ENCODE peak calls at places on chromosomes 3 and 15, in ten cellular contexts. One of them, this sample, is unnamed.

GRCh38 chr15:65028921-65029735 is at the start of gene MTFMT:
- DNase-seq in NCI-H1105: peak
- DNase-seq in NB4: peak
- DNase-seq in HT-29: peak
- DNase-seq in uterus: peak
- DNase-seq in NAMALWA: peak
- DNase-seq in SK-MEL-5: peak
- DNase-seq in stomach: peak
- DNase-seq in T-helper 1 cell: peak
- DNase-seq in heart left ventricle: peak
- DNase-seq in this sample: peak

GRCh38 chr15:25787855-25788521 is 75.1 kb downstream of the ATP10A start:
- DNase-seq in HT-29: peak
- DNase-seq in NAMALWA: no peak
- DNase-seq in uterus: no peak
- DNase-seq in SK-MEL-5: no peak
- DNase-seq in NCI-H1105: no peak
- DNase-seq in T-helper 1 cell: no peak
- DNase-seq in heart left ventricle: peak
- DNase-seq in NB4: peak
- DNase-seq in stomach: no peak
- DNase-seq in this sample: no peak

GRCh38 chr3:78098367-78098766 is 1058.5 kb downstream of the ROBO2 start:
- DNase-seq in T-helper 1 cell: no peak
- DNase-seq in uterus: no peak
- DNase-seq in SK-MEL-5: no peak
- DNase-seq in NB4: no peak
- DNase-seq in NAMALWA: no peak
- DNase-seq in HT-29: no peak
- DNase-seq in NCI-H1105: no peak
- DNase-seq in heart left ventricle: no peak
- DNase-seq in stomach: no peak
- DNase-seq in this sample: no peak

GRCh38 chr3:123584284-123584987 is 417 bp downstream of the HACD2 start:
- DNase-seq in NAMALWA: peak
- DNase-seq in SK-MEL-5: peak
- DNase-seq in NB4: peak
- DNase-seq in stomach: peak
- DNase-seq in T-helper 1 cell: peak
- DNase-seq in NCI-H1105: peak
- DNase-seq in HT-29: no peak
- DNase-seq in heart left ventricle: peak
- DNase-seq in uterus: peak
- DNase-seq in this sample: no peak

GRCh38 chr3:14324224-14324944 is 78.0 kb upstream of the SLC6A6 start:
- DNase-seq in uterus: no peak
- DNase-seq in NB4: no peak
- DNase-seq in T-helper 1 cell: no peak
- DNase-seq in heart left ventricle: no peak
- DNase-seq in stomach: no peak
- DNase-seq in NAMALWA: no peak
- DNase-seq in HT-29: no peak
- DNase-seq in SK-MEL-5: no peak
- DNase-seq in NCI-H1105: no peak
- DNase-seq in this sample: no peak

GRCh38 chr3:23203651-23204111 is 554 bp downstream of the UBE2E2 start:
- DNase-seq in NB4: peak
- DNase-seq in SK-MEL-5: no peak
- DNase-seq in HT-29: peak
- DNase-seq in stomach: no peak
- DNase-seq in NCI-H1105: peak
- DNase-seq in NAMALWA: peak
- DNase-seq in uterus: no peak
- DNase-seq in heart left ventricle: peak
- DNase-seq in T-helper 1 cell: no peak
- DNase-seq in this sample: no peak

GRCh38 chr3:79018671-79019136 is 749.1 kb downstream of the ROBO1 start:
- DNase-seq in HT-29: no peak
- DNase-seq in NAMALWA: no peak
- DNase-seq in NB4: no peak
- DNase-seq in T-helper 1 cell: no peak
- DNase-seq in uterus: peak
- DNase-seq in NCI-H1105: peak
- DNase-seq in heart left ventricle: peak
- DNase-seq in stomach: peak
- DNase-seq in SK-MEL-5: peak
- DNase-seq in this sample: peak

GRCh38 chr15:50183112-50183794 is 1.3 kb downstream of the SLC27A2 start:
- DNase-seq in SK-MEL-5: no peak
- DNase-seq in NCI-H1105: no peak
- DNase-seq in heart left ventricle: no peak
- DNase-seq in NAMALWA: no peak
- DNase-seq in uterus: no peak
- DNase-seq in T-helper 1 cell: no peak
- DNase-seq in stomach: no peak
- DNase-seq in HT-29: peak
- DNase-seq in NB4: peak
- DNase-seq in this sample: no peak